ENCODE peak calls at places on chromosomes 12 and 14, in four cellular contexts. L, H, D and G are unnamed samples.

GRCh38 chr14:21852061-21852664 is 178.5 kb upstream of the OR4E1 start:
- DNase-seq in L (peak), H (peak), D (peak), G (no peak)

GRCh38 chr12:71392521-71393145 is 47.0 kb upstream of the LGR5 start:
- DNase-seq in L (no peak), H (peak), D (peak), G (peak)

GRCh38 chr12:97109441-97109840 is 202.4 kb downstream of the NEDD1 start:
- DNase-seq in L (no peak), H (no peak), D (no peak), G (no peak)

GRCh38 chr12:7994731-7995205 is 37.7 kb upstream of the FOXJ2 start:
- DNase-seq in L (no peak), H (peak), D (no peak), G (no peak)

GRCh38 chr14:79011920-79012204 is 841.7 kb downstream of the NRXN3 start:
- DNase-seq in L (no peak), H (no peak), D (no peak), G (no peak)

GRCh38 chr14:83887871-83888270 is 1642.1 kb upstream of the FLRT2 start:
- DNase-seq in L (no peak), H (no peak), D (peak), G (no peak)

GRCh38 chr12:49783917-49784676 is 42.7 kb downstream of the TMBIM6 start:
- DNase-seq in L (no peak), H (no peak), D (no peak), G (no peak)

GRCh38 chr12:121284551-121285390 is 11.7 kb downstream of the CAMKK2 start:
- DNase-seq in L (no peak), H (no peak), D (no peak), G (no peak)

GRCh38 chr12:57341275-57341990 is 89.4 kb downstream of the R3HDM2 start:
- DNase-seq in L (no peak), H (no peak), D (peak), G (no peak)

GRCh38 chr12:7460375-7461259 is 16.7 kb upstream of the CD163L1 start:
- DNase-seq in L (peak), H (peak), D (peak), G (peak)